ENCODE peak calls at places on chromosomes 3 and 15, in four cellular contexts. K is mesenchymal stem cell, F is body of pancreas, M is astrocyte. U is an unnamed sample. For H3K4me1 and H3K9me3, the result is how much of the 10 kb centered on the place peaks cover.

GRCh38 chr3:186653984-186654383 is 11.8 kb upstream of the HRG start:
- DNase-seq in K (peak), F (no peak), M (no peak), U (no peak)

GRCh38 chr3:45968706-45969105 is 25.4 kb downstream of the CXCR6 start:
- DNase-seq in K (peak), M (peak), F (no peak), U (no peak)

GRCh38 chr15:48559270-48559669 is 86.2 kb downstream of the FBN1 start:
- DNase-seq in K (peak), F (no peak), M (peak), U (no peak)

GRCh38 chr15:39976291-39977274 is 42.7 kb downstream of the EIF2AK4 start:
- DNase-seq in M (peak), F (peak), K (no peak), U (peak)

GRCh38 chr3:150970665-150971327 is 1.7 kb downstream of the CLRN1 start:
- DNase-seq in F (no peak), K (peak), M (peak), U (no peak)

GRCh38 chr3:170660139-170660538 is 74.3 kb upstream of the SLC7A14 start:
- DNase-seq in K (no peak), F (no peak), M (no peak), U (peak)

GRCh38 chr3:87333393-87333892 is 57.1 kb upstream of the POU1F1 start:
- DNase-seq in K (peak), F (no peak), M (peak), U (no peak)

GRCh38 chr3:156761007-156761406 is 65.1 kb upstream of the LEKR1 start:
- DNase-seq in M (no peak), F (no peak), K (no peak), U (no peak)

GRCh38 chr3:99429501-99429900 is 208.9 kb upstream of the COL8A1 start:
- DNase-seq in M (no peak), K (no peak), F (no peak), U (no peak)

GRCh38 chr3:28348286-28348636 is 260 bp upstream of the ZCWPW2 start:
- DNase-seq in M (no peak), K (no peak), F (peak), U (no peak)

GRCh38 chr3:28077566-28077965 is 163.9 kb upstream of the CMC1 start:
- DNase-seq in M (peak), K (no peak), F (peak), U (no peak)

GRCh38 chr3:155227141-155227540 is 66.3 kb downstream of the STRIT1 start:
- DNase-seq in K (no peak), F (no peak), M (no peak), U (no peak)

GRCh38 chr15:29143909-29144308 is 125.7 kb downstream of the NSMCE3 start:
- DNase-seq in F (no peak), M (peak), K (peak), U (no peak)

GRCh38 chr15:40190591-40190990 is 29.7 kb downstream of the BUB1B start:
- DNase-seq in K (peak), M (peak), F (no peak), U (no peak)

DNA sequence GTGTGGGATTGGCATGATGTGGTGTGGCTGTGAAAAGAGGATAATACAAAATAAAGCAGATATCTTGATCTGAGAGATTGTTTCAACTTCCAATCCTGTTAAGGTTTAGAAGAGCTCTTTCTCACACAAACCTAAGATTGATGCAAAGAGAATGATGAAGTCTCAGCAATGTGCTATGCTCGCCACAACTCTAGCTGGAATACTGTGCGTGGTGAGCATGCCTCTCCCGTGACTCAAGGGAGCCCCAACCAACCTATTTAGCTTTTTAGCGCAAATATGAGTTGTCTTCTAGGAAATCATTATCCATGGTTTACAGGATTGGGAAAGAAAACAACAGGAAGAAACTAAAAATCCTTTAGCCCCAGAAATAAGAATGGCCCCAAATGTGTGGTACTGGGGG is 28.5 kb downstream of the BTLA start:
- DNase-seq in F (no peak), M (peak), K (no peak), U (no peak)
- H3K4me1 ChIP-seq in F (under half), M (under half), K (under half), U (under half)

GRCh38 chr3:123335007-123335670 is 113.8 kb downstream of the ADCY5 start:
- DNase-seq in K (no peak), F (no peak), M (no peak), U (no peak)
- H3K27ac ChIP-seq in K (no peak), F (no peak), M (no peak), U (no peak)

GRCh38 chr15:92949604-92950249 is 49.6 kb downstream of the CHD2 start:
- DNase-seq in F (no peak), M (no peak), K (no peak), U (no peak)

GRCh38 chr15:92942706-92943105 is 42.6 kb downstream of the CHD2 start:
- DNase-seq in K (no peak), M (no peak), F (no peak), U (no peak)

GRCh38 chr15:92943581-92943980 is 43.5 kb downstream of the CHD2 start:
- DNase-seq in M (no peak), K (no peak), F (no peak), U (no peak)

GRCh38 chr15:92944946-92945521 is 44.9 kb downstream of the CHD2 start:
- DNase-seq in F (no peak), M (no peak), K (no peak), U (no peak)

GRCh38 chr15:92947071-92947730 is 47.1 kb downstream of the CHD2 start:
- DNase-seq in K (no peak), M (no peak), F (no peak), U (no peak)
- H3K9me3 ChIP-seq in K (under half), M (under half), F (under half), U (under half)

GRCh38 chr15:100601158-100601557 is 826 bp downstream of the LINS1 start:
- DNase-seq in K (peak), M (peak), F (no peak), U (peak)

GRCh38 chr15:100597862-100598261 is 4.1 kb downstream of the LINS1 start:
- DNase-seq in M (no peak), F (no peak), K (no peak), U (no peak)

GRCh38 chr15:100595964-100596363 is 6.0 kb downstream of the LINS1 start:
- DNase-seq in M (no peak), K (no peak), F (no peak), U (no peak)

GRCh38 chr15:100596792-100597191 is 5.2 kb downstream of the LINS1 start:
- DNase-seq in K (no peak), F (peak), M (peak), U (peak)

DNA sequence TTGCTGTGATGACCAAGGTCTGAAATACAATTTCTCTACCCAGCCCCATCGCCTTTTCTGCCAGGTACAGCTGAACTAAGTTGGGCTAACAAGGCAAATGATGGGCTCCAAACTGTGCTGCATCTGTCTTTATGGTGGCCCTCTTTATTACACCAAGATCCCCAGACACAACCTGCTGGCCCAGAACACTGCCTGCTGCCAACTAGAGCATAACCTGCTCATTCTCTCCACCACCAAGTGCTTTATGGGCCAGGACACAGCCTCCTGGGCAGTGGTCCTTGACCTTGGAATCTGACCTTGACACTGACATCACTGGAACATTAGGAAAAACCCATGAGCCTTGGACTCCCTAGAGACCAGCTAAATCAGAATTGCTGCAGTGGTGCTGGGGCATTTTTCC is 3.3 kb downstream of the LINS1 start:
- DNase-seq in K (no peak), F (no peak), M (no peak), U (no peak)
- H3K4me1 ChIP-seq in K (under half), F (under half), M (under half), U (under half)

GRCh38 chr15:38085931-38086562 is 151.6 kb downstream of the TMCO5A start:
- DNase-seq in M (peak), F (no peak), K (peak), U (no peak)

GRCh38 chr15:38080651-38081271 is 146.3 kb downstream of the TMCO5A start:
- DNase-seq in M (no peak), K (no peak), F (no peak), U (no peak)

GRCh38 chr15:38085104-38085503 is 150.7 kb downstream of the TMCO5A start:
- DNase-seq in F (no peak), M (no peak), K (no peak), U (no peak)

GRCh38 chr15:38088971-38089370 is 154.5 kb downstream of the TMCO5A start:
- DNase-seq in M (peak), K (no peak), F (no peak), U (no peak)

GRCh38 chr15:38084289-38084688 is 149.8 kb downstream of the TMCO5A start:
- DNase-seq in M (peak), K (peak), F (no peak), U (no peak)
- H3K27ac ChIP-seq in M (no peak), K (no peak), F (no peak), U (no peak)

GRCh38 chr15:56228352-56228751 is 15.3 kb downstream of the RFX7 start:
- DNase-seq in K (no peak), F (no peak), M (no peak), U (no peak)
- H3K9me3 ChIP-seq in K (half or more), F (under half), M (under half), U (under half)

GRCh38 chr3:197259096-197259495 is 39.3 kb downstream of the DLG1 start:
- DNase-seq in F (no peak), M (no peak), K (no peak), U (no peak)

GRCh38 chr3:197258168-197258755 is 40.1 kb downstream of the DLG1 start:
- DNase-seq in M (no peak), K (no peak), F (no peak), U (no peak)

GRCh38 chr3:197256836-197257444 is 41.5 kb downstream of the DLG1 start:
- DNase-seq in K (peak), M (peak), F (peak), U (peak)

GRCh38 chr3:197256104-197256503 is 42.3 kb downstream of the DLG1 start:
- DNase-seq in M (no peak), F (no peak), K (no peak), U (no peak)

GRCh38 chr3:197257711-197258110 is 40.7 kb downstream of the DLG1 start:
- DNase-seq in M (no peak), K (no peak), F (no peak), U (no peak)
- H3K4me1 ChIP-seq in M (under half), K (under half), F (under half), U (under half)

DNA sequence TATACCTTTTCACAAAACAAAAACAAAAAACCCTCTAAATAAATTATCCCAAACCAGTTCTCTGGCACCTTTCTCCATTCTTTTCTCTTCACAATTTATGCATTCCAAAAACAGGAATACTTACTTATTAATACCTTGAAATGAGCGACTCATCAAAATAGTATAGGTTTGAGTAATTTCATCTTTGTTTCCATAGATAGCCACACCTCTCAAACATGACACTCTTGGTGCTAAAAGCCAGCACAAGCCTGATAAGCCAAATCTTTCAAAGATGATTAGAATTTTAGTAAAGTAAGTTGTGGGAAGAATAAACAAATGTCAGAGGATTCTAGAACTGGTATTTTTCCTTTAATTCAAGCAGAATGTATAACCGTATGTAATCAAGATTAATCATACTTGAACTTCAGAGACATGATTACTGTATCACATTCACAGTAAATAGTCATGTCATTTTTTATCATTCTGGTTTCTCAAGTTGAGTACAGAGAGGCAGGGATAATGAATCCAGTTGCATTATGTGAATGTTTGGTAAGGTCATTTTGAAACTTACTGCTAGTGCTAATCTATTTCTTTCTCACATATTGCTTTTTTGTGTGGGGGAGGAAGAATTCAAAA is 12.1 kb upstream of the WDR5B start:
- DNase-seq in M (peak), K (no peak), F (no peak), U (no peak)
- H3K27ac ChIP-seq in M (no peak), K (no peak), F (no peak), U (no peak)

GRCh38 chr15:58026051-58026450 is 39.5 kb downstream of the ALDH1A2 start:
- DNase-seq in M (no peak), F (no peak), K (no peak), U (no peak)
- H3K9me3 ChIP-seq in M (under half), F (under half), K (under half), U (under half)

GRCh38 chr15:89115547-89115946 is 27.3 kb downstream of the ABHD2 start:
- DNase-seq in K (no peak), F (peak), M (no peak), U (peak)
- H3K4me1 ChIP-seq in K (under half), F (half or more), M (half or more), U (under half)